ENCODE peak calls at places on chromosomes 16 and 17, in ten cellular contexts. J is AG08395, X is cerebellar nuclear complex, D is upper lobe of right lung, P is dorsolateral prefrontal cortex, N is DMS 273 treated with DMSO at 0.1 percent for 48 hours, U is T-helper 1 cell, K is A549, O is smooth muscle cell of the brain vasculature, A is fibroblast of pulmonary artery. Q is an unnamed sample.

GRCh38 chr16:61050547-61050946 is 985.7 kb downstream of the CDH8 start:
- DNase-seq in J (no peak), X (no peak), D (peak; percentile 47), P (no peak), N (no peak), U (no peak), K (no peak), O (no peak), A (no peak), Q (no peak)

GRCh38 chr17:67289174-67289876 is 44.3 kb upstream of the HELZ start:
- DNase-seq in J (peak; percentile 73), X (no peak), D (peak; percentile 71), P (peak; percentile 62), N (no peak), U (no peak), K (no peak), O (peak; percentile 31), A (peak; percentile 96), Q (peak; percentile 90)

GRCh38 chr16:57616241-57616640 is 12.2 kb upstream of the ADGRG1 start:
- DNase-seq in J (no peak), X (no peak), D (peak; percentile 43), P (no peak), N (no peak), U (no peak), K (no peak), O (no peak), A (no peak), Q (no peak)

GRCh38 chr16:66605177-66605999 is 884 bp downstream of the CMTM3 start:
- DNase-seq in J (peak; percentile 62), X (no peak), D (peak; percentile 84), P (no peak), N (no peak), U (peak; percentile 26), K (peak; percentile 23), O (no peak), A (peak; percentile 28), Q (no peak)

GRCh38 chr17:61583242-61583641 is 7.8 kb downstream of the NACA2 start:
- DNase-seq in J (peak; percentile 69), X (no peak), D (no peak), P (no peak), N (peak; percentile 67), U (no peak), K (peak; percentile 73), O (peak; percentile 26), A (peak; percentile 62), Q (peak; percentile 78)

GRCh38 chr17:1774390-1775176 is 12.7 kb downstream of the SERPINF1 start:
- DNase-seq in J (no peak), X (no peak), D (no peak), P (no peak), N (no peak), U (no peak), K (no peak), O (no peak), A (no peak), Q (no peak)

GRCh38 chr16:74862743-74863244 is 88.2 kb upstream of the FA2H start:
- DNase-seq in J (peak; percentile 61), X (no peak), D (no peak), P (no peak), N (peak; percentile 14), U (no peak), K (peak; percentile 69), O (peak; percentile 9), A (peak; percentile 60), Q (peak; percentile 10)

GRCh38 chr16:15552507-15552906 is 90.4 kb downstream of the MARF1 start:
- DNase-seq in J (no peak), X (peak; percentile 76), D (no peak), P (no peak), N (no peak), U (no peak), K (no peak), O (no peak), A (no peak), Q (no peak)

GRCh38 chr17:1713878-1714487 is 3.8 kb upstream of the TLCD2 start:
- DNase-seq in J (no peak), X (no peak), D (peak; percentile 71), P (no peak), N (no peak), U (no peak), K (peak; percentile 77), O (no peak), A (peak; percentile 56), Q (no peak)

Q was measured in NCI-H446.